ENCODE peak calls at places on chromosomes 7 and 10, in five cellular contexts. V is K562, G is GM23338, J is GM12878, H is HepG2. D is an unnamed sample.

GRCh38 chr7:39515556-39516228 is 50.5 kb upstream of the YAE1 start:
- DNase-seq in V (no peak), G (no peak), J (no peak), H (no peak), D (no peak)

GRCh38 chr7:2190531-2190930 is 42.2 kb downstream of the MAD1L1 start:
- DNase-seq in V (no peak), G (no peak), J (no peak), H (no peak), D (no peak)

GRCh38 chr10:70111496-70111895 is 21.1 kb downstream of the AIFM2 start:
- DNase-seq in V (no peak), G (no peak), J (no peak), H (no peak), D (no peak)

GRCh38 chr10:119409906-119410305 is 132.6 kb downstream of the RGS10 start:
- DNase-seq in V (no peak), G (no peak), J (no peak), H (peak; percentile 75), D (no peak)

GRCh38 chr7:121187676-121188075 is 141.1 kb upstream of the WNT16 start:
- DNase-seq in V (no peak), G (no peak), J (no peak), H (no peak), D (no peak)

GRCh38 chr7:4058158-4058557 is 623.9 kb upstream of the FOXK1 start:
- DNase-seq in V (no peak), G (no peak), J (no peak), H (no peak), D (no peak)

GRCh38 chr7:132298782-132299181 is 277.5 kb downstream of the PLXNA4 start:
- DNase-seq in V (no peak), G (no peak), J (no peak), H (no peak), D (no peak)

GRCh38 chr7:120825152-120825551 is 32.8 kb downstream of the TSPAN12 start:
- DNase-seq in V (no peak), G (no peak), J (no peak), H (no peak), D (no peak)

GRCh38 chr7:131194070-131194865 is 133.4 kb upstream of the MKLN1 start:
- DNase-seq in V (no peak), G (no peak), J (no peak), H (no peak), D (no peak)

GRCh38 chr7:353746-354325 is 63.9 kb downstream of the FOXL3 start:
- DNase-seq in V (no peak), G (no peak), J (no peak), H (no peak), D (no peak)

GRCh38 chr7:46838463-46838862 is 743.4 kb downstream of the TNS3 start:
- DNase-seq in V (no peak), G (no peak), J (no peak), H (no peak), D (no peak)

GRCh38 chr10:7826971-7827370 is 8.7 kb downstream of the TAF3 start:
- DNase-seq in V (no peak), G (peak; percentile 41), J (no peak), H (no peak), D (peak; percentile 55)

GRCh38 chr7:137880432-137880831 is 33.7 kb upstream of the DGKI start:
- DNase-seq in V (no peak), G (no peak), J (no peak), H (no peak), D (no peak)

GRCh38 chr10:60896033-60896432 is 48.0 kb downstream of the RHOBTB1 start:
- DNase-seq in V (no peak), G (no peak), J (no peak), H (no peak), D (no peak)

GRCh38 chr7:100432053-100432452 is 2.4 kb downstream of the MEPCE start:
- DNase-seq in V (no peak), G (no peak), J (no peak), H (no peak), D (no peak)

GRCh38 chr7:100429637-100430449 is at the start of gene MEPCE:
- DNase-seq in V (peak; percentile 98), G (peak; percentile 95), J (peak; percentile 68), H (peak; percentile 96), D (peak; percentile 99)

GRCh38 chr7:100428967-100429636 is 529 bp upstream of the MEPCE start:
- DNase-seq in V (peak; percentile 92), G (peak; percentile 100), J (peak; percentile 96), H (peak; percentile 98), D (peak; percentile 100)

GRCh38 chr7:100431286-100431735 is 1.7 kb downstream of the MEPCE start:
- DNase-seq in V (no peak), G (no peak), J (no peak), H (no peak), D (no peak)

DNA sequence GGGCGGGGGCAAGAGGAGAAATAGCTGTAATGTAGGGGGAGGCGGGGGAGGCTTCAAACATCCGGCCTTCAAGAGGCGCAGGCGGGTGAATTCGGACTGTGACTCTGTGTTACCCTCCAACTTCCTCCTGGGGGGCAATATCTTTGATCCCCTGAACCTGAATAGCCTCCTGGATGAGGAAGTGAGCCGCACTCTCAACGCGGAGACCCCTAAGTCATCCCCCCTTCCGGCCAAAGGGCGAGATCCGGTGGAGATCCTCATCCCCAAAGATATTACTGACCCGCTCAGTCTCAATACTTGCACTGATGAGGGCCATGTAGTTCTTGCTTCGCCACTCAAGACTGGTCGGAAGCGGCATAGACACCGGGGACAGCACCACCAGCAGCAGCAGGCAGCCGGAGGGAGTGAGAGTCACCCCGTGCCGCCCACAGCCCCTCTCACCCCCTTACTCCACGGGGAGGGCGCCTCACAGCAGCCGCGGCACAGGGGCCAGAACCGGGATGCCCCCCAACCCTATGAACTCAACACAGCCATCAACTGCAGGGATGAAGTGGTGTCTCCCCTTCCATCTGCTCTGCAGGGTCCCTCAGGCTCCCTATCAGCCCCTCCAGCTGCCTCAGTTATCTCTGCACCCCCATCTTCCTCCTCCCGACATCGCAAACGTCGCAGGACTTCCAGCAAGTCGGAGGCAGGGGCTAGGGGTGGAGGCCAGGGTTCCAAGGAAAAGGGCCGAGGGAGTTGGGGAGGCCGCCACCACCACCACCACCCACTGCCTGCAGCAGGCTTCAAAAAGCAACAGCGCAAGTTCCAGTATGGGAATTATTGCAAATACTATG is 1.0 kb downstream of the MEPCE start:
- DNase-seq in V (peak; percentile 41), G (peak; percentile 41), J (no peak), H (no peak), D (no peak)
- TF ChIP-seq REST in V (no peak), G (no peak), J (no peak), H (no peak), D (no peak)

DNA sequence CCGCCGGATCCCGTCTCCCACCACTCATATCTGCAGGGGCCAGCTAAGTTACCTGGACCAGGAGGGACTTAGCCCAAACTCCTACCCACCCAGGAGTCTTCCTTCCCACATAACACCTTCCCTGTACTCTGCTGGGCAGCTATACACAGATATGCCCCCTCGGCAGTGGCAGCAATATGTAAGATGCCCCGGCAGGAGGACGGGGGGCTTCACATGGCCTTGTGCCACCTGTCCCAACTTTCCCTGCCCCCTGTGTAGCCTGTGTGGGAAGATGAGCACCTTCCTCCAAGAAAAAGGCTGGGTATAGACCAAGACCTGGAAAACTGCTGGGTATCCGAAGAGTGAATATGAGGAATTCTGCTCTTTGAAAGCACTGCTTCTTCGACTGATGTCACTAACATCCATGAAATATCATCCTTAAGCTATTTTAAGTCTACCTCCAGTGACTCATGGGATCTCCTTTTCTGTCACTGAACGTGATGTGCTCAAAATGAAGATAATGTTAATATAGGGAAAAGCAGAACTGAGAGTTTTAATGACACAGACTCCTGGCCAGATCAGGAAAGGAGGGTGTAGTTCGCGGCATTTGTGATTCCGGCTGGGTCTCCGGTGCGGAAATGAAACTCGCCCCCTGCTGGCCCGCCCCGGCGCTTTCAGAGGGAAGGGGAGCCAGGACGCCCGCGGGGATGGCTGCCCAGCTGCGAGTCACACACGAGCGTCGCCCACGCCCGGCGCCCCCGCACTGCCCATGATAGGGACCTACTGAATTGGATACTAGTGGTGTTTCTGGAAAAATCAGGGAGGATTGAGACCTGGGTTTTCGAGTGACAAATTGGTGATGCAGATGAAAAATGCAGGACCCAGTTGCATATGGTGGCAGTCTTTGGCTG is 256.9 kb upstream of the NFE2L3 start:
- DNase-seq in V (peak; percentile 76), G (peak; percentile 78), J (peak; percentile 63), H (no peak), D (peak; percentile 42)
- TF ChIP-seq JUNB in V (no peak), G (no peak), J (peak; percentile 82), H (no peak), D (no peak)

GRCh38 chr10:55734112-55734511 is 626.9 kb downstream of the ZWINT start:
- DNase-seq in V (no peak), G (no peak), J (no peak), H (no peak), D (no peak)
- TF ChIP-seq REST in V (no peak), G (no peak), J (no peak), H (no peak), D (no peak)

GRCh38 chr7:8042796-8043535 is 74.4 kb downstream of the GLCCI1 start:
- DNase-seq in V (no peak), G (no peak), J (no peak), H (no peak), D (no peak)
- TF ChIP-seq JUNB in V (no peak), G (no peak), J (no peak), H (no peak), D (no peak)

DNA sequence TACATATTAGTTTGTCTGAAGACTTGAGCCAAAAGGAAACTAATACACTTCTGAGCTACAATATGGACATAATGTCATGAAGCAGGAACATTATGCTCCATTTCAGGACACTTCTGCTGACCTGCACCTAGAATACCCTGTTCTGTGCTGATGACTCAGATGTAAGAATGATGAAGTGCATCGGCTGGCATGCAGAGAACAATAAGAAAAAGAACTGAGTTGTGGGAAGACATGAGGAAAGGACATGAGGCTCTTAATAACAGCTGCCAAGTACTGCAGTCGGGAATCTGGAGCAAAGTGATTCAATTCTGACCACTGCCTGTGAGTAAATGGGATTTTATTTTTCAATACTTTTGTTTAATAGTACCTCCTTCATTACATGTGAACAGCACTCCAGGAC is 192.9 kb upstream of the VSTM2A start:
- DNase-seq in V (no peak), G (no peak), J (no peak), H (no peak), D (no peak)
- TF ChIP-seq REST in V (no peak), G (no peak), J (no peak), H (no peak), D (no peak)